ENCODE peak calls at places on chromosome 3, in five cellular contexts. Q, G, R, U and J are unnamed samples.
A peak's percentile ranks its signal among the peaks of the same experiment; 100 is the strongest.

GRCh38 chr3:40546811-40547210 is 22.1 kb downstream of the ZNF621 start:
- DNase-seq in Q (no peak), G (no peak), R (no peak), U (no peak), J (no peak)

GRCh38 chr3:146326875-146327543 is 76.1 kb upstream of the PLSCR4 start:
- DNase-seq in Q (no peak), G (no peak), R (no peak), U (no peak), J (peak; percentile 69)

GRCh38 chr3:191461113-191461595 is at the start of gene PYDC2:
- DNase-seq in Q (no peak), G (no peak), R (no peak), U (no peak), J (no peak)

GRCh38 chr3:116034797-116035196 is 410.5 kb downstream of the LSAMP start:
- DNase-seq in Q (no peak), G (no peak), R (no peak), U (no peak), J (no peak)

GRCh38 chr3:73115806-73116205 is 54.3 kb downstream of the EBLN2 start:
- DNase-seq in Q (no peak), G (peak; percentile 30), R (no peak), U (no peak), J (no peak)

GRCh38 chr3:115922681-115923347 is 299.5 kb downstream of the GAP43 start:
- DNase-seq in Q (no peak), G (no peak), R (no peak), U (no peak), J (no peak)

GRCh38 chr3:4852780-4853748 is 126.2 kb upstream of the BHLHE40 start:
- DNase-seq in Q (no peak), G (no peak), R (no peak), U (no peak), J (no peak)

GRCh38 chr3:19213608-19214220 is 65.4 kb downstream of the KCNH8 start:
- DNase-seq in Q (no peak), G (no peak), R (no peak), U (no peak), J (no peak)

GRCh38 chr3:123246846-123247245 is 45.1 kb downstream of the SEC22A start:
- DNase-seq in Q (no peak), G (no peak), R (no peak), U (no peak), J (no peak)

GRCh38 chr3:12993623-12994356 is 79.4 kb downstream of the IQSEC1 start:
- DNase-seq in Q (no peak), G (peak; percentile 74), R (no peak), U (peak; percentile 37), J (peak; percentile 56)

GRCh38 chr3:65288781-65289180 is 601.0 kb upstream of the ADAMTS9 start:
- DNase-seq in Q (no peak), G (no peak), R (no peak), U (no peak), J (no peak)

GRCh38 chr3:15932348-15933300 is 134.8 kb upstream of the ANKRD28 start:
- DNase-seq in Q (no peak), G (no peak), R (no peak), U (no peak), J (no peak)

GRCh38 chr3:188863999-188864406 is 307.8 kb upstream of the TPRG1 start:
- DNase-seq in Q (no peak), G (no peak), R (no peak), U (no peak), J (no peak)

GRCh38 chr3:112687214-112687613 is 46.3 kb upstream of the CCDC80 start:
- DNase-seq in Q (no peak), G (no peak), R (no peak), U (no peak), J (no peak)

GRCh38 chr3:33624756-33625155 is 93.3 kb downstream of the CLASP2 start:
- DNase-seq in Q (no peak), G (no peak), R (no peak), U (no peak), J (no peak)